ENCODE peak calls at places on chromosomes 2 and 18, in ten cellular contexts. T is psoas muscle, E is HCT116, H is heart left ventricle, L is dorsolateral prefrontal cortex, C is lung, P is esophagus squamous epithelium, Y is tibial nerve, M is left lung, A is A549. B is an unnamed sample.

GRCh38 chr2:13201924-13202323 is 485.2 kb downstream of the TRIB2 start:
- DNase-seq in T (no peak), E (no peak), H (no peak), L (no peak), C (no peak), P (no peak), Y (no peak), M (no peak), A (no peak), B (no peak)

GRCh38 chr2:164906947-164907346 is 48.4 kb downstream of the SLC38A11 start:
- DNase-seq in T (no peak), E (no peak), H (no peak), L (no peak), C (no peak), P (no peak), Y (no peak), M (no peak), A (no peak), B (no peak)

GRCh38 chr2:240922982-240923537 is 16.9 kb downstream of the CROCC2 start:
- DNase-seq in T (peak), E (no peak), H (peak), L (no peak), C (no peak), P (no peak), Y (peak), M (peak), A (no peak), B (peak)

GRCh38 chr2:55839182-55839819 is 84.3 kb downstream of the EFEMP1 start:
- DNase-seq in T (no peak), E (no peak), H (no peak), L (no peak), C (peak), P (no peak), Y (no peak), M (no peak), A (peak), B (no peak)

GRCh38 chr2:150520887-150521664 is 33.6 kb upstream of the RND3 start:
- DNase-seq in T (no peak), E (no peak), H (no peak), L (no peak), C (no peak), P (no peak), Y (no peak), M (no peak), A (no peak), B (no peak)

GRCh38 chr2:36800381-36800780 is 103.9 kb downstream of the VIT start:
- DNase-seq in T (no peak), E (no peak), H (no peak), L (no peak), C (no peak), P (no peak), Y (no peak), M (no peak), A (no peak), B (no peak)

GRCh38 chr2:165219491-165219890 is 15.6 kb upstream of the SCN3A start:
- DNase-seq in T (no peak), E (no peak), H (no peak), L (no peak), C (no peak), P (no peak), Y (no peak), M (no peak), A (no peak), B (no peak)

GRCh38 chr2:164903214-164903613 is 52.1 kb downstream of the SLC38A11 start:
- DNase-seq in T (no peak), E (no peak), H (no peak), L (no peak), C (no peak), P (no peak), Y (no peak), M (no peak), A (no peak), B (no peak)

GRCh38 chr18:27311114-27311513 is 126.0 kb upstream of the CHST9 start:
- DNase-seq in T (no peak), E (no peak), H (no peak), L (no peak), C (no peak), P (no peak), Y (no peak), M (no peak), A (no peak), B (no peak)

GRCh38 chr2:219126555-219126954 is 34.1 kb downstream of the NHEJ1 start:
- DNase-seq in T (no peak), E (no peak), H (no peak), L (no peak), C (no peak), P (no peak), Y (no peak), M (no peak), A (peak), B (no peak)

GRCh38 chr18:64407606-64408005 is 258.7 kb upstream of the LINC00305 start:
- DNase-seq in T (no peak), E (no peak), H (no peak), L (no peak), C (no peak), P (no peak), Y (no peak), M (no peak), A (no peak), B (no peak)

GRCh38 chr18:23825978-23826405 is 136.7 kb downstream of the LAMA3 start:
- DNase-seq in T (peak), E (no peak), H (peak), L (no peak), C (peak), P (no peak), Y (peak), M (peak), A (no peak), B (peak)

GRCh38 chr18:1965016-1965415 is 606.3 kb downstream of the METTL4 start:
- DNase-seq in T (no peak), E (no peak), H (no peak), L (no peak), C (no peak), P (no peak), Y (no peak), M (no peak), A (no peak), B (no peak)

GRCh38 chr2:66446924-66447323 is 12.0 kb downstream of the MEIS1 start:
- DNase-seq in T (no peak), E (no peak), H (no peak), L (no peak), C (no peak), P (no peak), Y (no peak), M (no peak), A (no peak), B (no peak)

GRCh38 chr18:25067291-25068050 is 284.5 kb downstream of the ZNF521 start:
- DNase-seq in T (no peak), E (no peak), H (no peak), L (no peak), C (no peak), P (no peak), Y (no peak), M (no peak), A (no peak), B (no peak)

GRCh38 chr2:240846881-240847601 is 21.6 kb upstream of the AGXT start:
- DNase-seq in T (no peak), E (no peak), H (peak), L (no peak), C (no peak), P (no peak), Y (no peak), M (no peak), A (no peak), B (no peak)

GRCh38 chr2:28726177-28726576 is 25.5 kb upstream of the PPP1CB start:
- DNase-seq in T (no peak), E (no peak), H (no peak), L (no peak), C (no peak), P (no peak), Y (no peak), M (no peak), A (no peak), B (no peak)

GRCh38 chr18:64202836-64203235 is 53.9 kb upstream of the LINC00305 start:
- DNase-seq in T (no peak), E (no peak), H (no peak), L (no peak), C (no peak), P (no peak), Y (no peak), M (no peak), A (no peak), B (no peak)

GRCh38 chr18:48615566-48616401 is 77.0 kb downstream of the CTIF start:
- DNase-seq in T (no peak), E (no peak), H (no peak), L (no peak), C (peak), P (no peak), Y (no peak), M (no peak), A (no peak), B (no peak)
- TF ChIP-seq CTCF in T (no peak), E (no peak), H (no peak), L (no peak), C (no peak), P (no peak), Y (no peak), M (no peak), A (no peak), B (no peak)

GRCh38 chr18:66603941-66604627 is at the start of gene CDH19:
- DNase-seq in T (no peak), E (no peak), H (no peak), L (no peak), C (no peak), P (no peak), Y (peak), M (no peak), A (no peak), B (no peak)
- H3K4me3 ChIP-seq in T (no peak), E (no peak), H (peak), L (peak), C (no peak), P (no peak), Y (peak), M (no peak), A (peak), B (peak)

GRCh38 chr2:156001851-156002250 is 330.7 kb downstream of the NR4A2 start:
- DNase-seq in T (no peak), E (no peak), H (no peak), L (no peak), C (no peak), P (no peak), Y (no peak), M (no peak), A (no peak), B (no peak)
- H3K27ac ChIP-seq in T (no peak), E (no peak), H (no peak), L (no peak), C (no peak), P (no peak), Y (no peak), M (no peak), A (no peak), B (no peak)

GRCh38 chr2:108960006-108960405 is 29.0 kb downstream of the EDAR start:
- DNase-seq in T (no peak), E (no peak), H (no peak), L (no peak), C (no peak), P (no peak), Y (no peak), M (no peak), A (no peak), B (no peak)
- TF ChIP-seq CTCF in T (no peak), E (peak), H (no peak), L (no peak), C (no peak), P (peak), Y (no peak), M (no peak), A (no peak), B (no peak)

GRCh38 chr18:54149078-54149697 is 75.3 kb downstream of the MBD2 start:
- DNase-seq in T (peak), E (peak), H (no peak), L (no peak), C (peak), P (no peak), Y (no peak), M (peak), A (peak), B (no peak)
- H3K4me3 ChIP-seq in T (no peak), E (peak), H (no peak), L (no peak), C (no peak), P (no peak), Y (no peak), M (no peak), A (peak), B (peak)

GRCh38 chr18:34048423-34048822 is 176.3 kb downstream of the NOL4 start:
- DNase-seq in T (no peak), E (no peak), H (no peak), L (no peak), C (no peak), P (no peak), Y (no peak), M (no peak), A (no peak), B (no peak)
- H3K27ac ChIP-seq in T (no peak), E (no peak), H (no peak), L (no peak), C (no peak), P (no peak), Y (no peak), M (no peak), A (no peak), B (no peak)

DNA sequence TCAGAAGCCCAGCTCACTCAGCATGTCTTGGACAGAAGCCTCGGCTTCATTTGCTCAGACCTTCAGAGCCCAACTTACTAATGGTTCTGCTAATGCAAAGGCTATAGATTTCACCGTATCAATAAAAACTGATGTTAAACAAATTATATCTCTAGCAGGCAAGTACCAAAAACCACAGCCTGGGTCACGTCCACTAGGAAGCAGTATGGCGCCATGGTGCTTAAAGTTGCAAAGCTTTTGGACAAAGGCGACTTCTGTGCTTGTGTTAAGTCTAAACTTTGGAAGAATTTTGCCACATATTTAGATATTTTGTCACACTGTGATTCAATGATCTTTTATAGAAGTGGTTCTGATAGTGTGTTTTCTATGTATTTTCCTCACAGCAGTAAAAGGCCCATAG is 276.8 kb upstream of the PARD3B start:
- DNase-seq in T (no peak), E (no peak), H (no peak), L (no peak), C (no peak), P (no peak), Y (no peak), M (no peak), A (no peak), B (no peak)
- TF ChIP-seq CTCF in T (no peak), E (no peak), H (no peak), L (no peak), C (no peak), P (no peak), Y (no peak), M (no peak), A (no peak), B (no peak)